ENCODE peak calls at places on chromosomes 13 and 19, in six cellular contexts. One of them, this sample, is unnamed.

GRCh38 chr13:43933378-43933777 is 53.7 kb downstream of the LACC1 start:
- DNase-seq in HCT116: no peak
- DNase-seq in H1: no peak
- DNase-seq in K562: no peak
- DNase-seq in IMR-90: no peak
- DNase-seq in GM12878: peak
- DNase-seq in this sample: no peak

GRCh38 chr13:24038405-24038804 is 122.1 kb upstream of the SPATA13 start:
- DNase-seq in K562: no peak
- DNase-seq in H1: no peak
- DNase-seq in IMR-90: peak
- DNase-seq in GM12878: no peak
- DNase-seq in HCT116: no peak
- DNase-seq in this sample: no peak

GRCh38 chr19:12792048-12792852 is 964 bp downstream of the JUNB start:
- DNase-seq in K562: peak
- DNase-seq in GM12878: no peak
- DNase-seq in H1: peak
- DNase-seq in HCT116: no peak
- DNase-seq in IMR-90: peak
- DNase-seq in this sample: no peak

GRCh38 chr19:29260477-29261317 is 47.7 kb upstream of the UQCRFS1 start:
- DNase-seq in K562: peak
- DNase-seq in HCT116: peak
- DNase-seq in GM12878: peak
- DNase-seq in H1: peak
- DNase-seq in IMR-90: peak
- DNase-seq in this sample: peak

GRCh38 chr19:16252459-16253205 is 54.9 kb downstream of the AP1M1 start:
- DNase-seq in HCT116: no peak
- DNase-seq in K562: no peak
- DNase-seq in H1: no peak
- DNase-seq in IMR-90: no peak
- DNase-seq in GM12878: peak
- DNase-seq in this sample: no peak

GRCh38 chr13:101267656-101268055 is 148.7 kb downstream of the NALCN start:
- DNase-seq in H1: no peak
- DNase-seq in HCT116: no peak
- DNase-seq in GM12878: no peak
- DNase-seq in IMR-90: no peak
- DNase-seq in K562: no peak
- DNase-seq in this sample: no peak

GRCh38 chr19:41563847-41564514 is 12.0 kb upstream of the CEACAM21 start:
- DNase-seq in H1: no peak
- DNase-seq in HCT116: no peak
- DNase-seq in IMR-90: no peak
- DNase-seq in K562: no peak
- DNase-seq in GM12878: no peak
- DNase-seq in this sample: no peak

GRCh38 chr13:68888832-68889231 is 1218.8 kb upstream of the ATXN8OS start:
- DNase-seq in GM12878: no peak
- DNase-seq in K562: peak
- DNase-seq in H1: no peak
- DNase-seq in IMR-90: no peak
- DNase-seq in HCT116: peak
- DNase-seq in this sample: no peak

GRCh38 chr13:41746259-41746658 is 214.7 kb downstream of the VWA8 start:
- DNase-seq in HCT116: peak
- DNase-seq in H1: no peak
- DNase-seq in GM12878: no peak
- DNase-seq in IMR-90: peak
- DNase-seq in K562: no peak
- DNase-seq in this sample: no peak

GRCh38 chr13:112651306-112651705 is 38.5 kb upstream of the ATP11A start:
- DNase-seq in GM12878: no peak
- DNase-seq in K562: no peak
- DNase-seq in IMR-90: no peak
- DNase-seq in HCT116: no peak
- DNase-seq in H1: no peak
- DNase-seq in this sample: no peak

GRCh38 chr19:3351702-3352447 is 14.5 kb upstream of the NFIC start:
- DNase-seq in K562: no peak
- DNase-seq in H1: no peak
- DNase-seq in HCT116: no peak
- DNase-seq in IMR-90: no peak
- DNase-seq in GM12878: no peak
- DNase-seq in this sample: no peak

GRCh38 chr13:36154567-36155231 is 23.5 kb upstream of the DCLK1 start:
- DNase-seq in IMR-90: no peak
- DNase-seq in H1: peak
- DNase-seq in HCT116: no peak
- DNase-seq in K562: no peak
- DNase-seq in GM12878: no peak
- DNase-seq in this sample: no peak

GRCh38 chr19:45474191-45474940 is 6.6 kb downstream of the FOSB start:
- DNase-seq in HCT116: no peak
- DNase-seq in K562: no peak
- DNase-seq in GM12878: no peak
- DNase-seq in H1: no peak
- DNase-seq in IMR-90: peak
- DNase-seq in this sample: no peak

GRCh38 chr19:54266133-54266532 is 9.1 kb upstream of the LILRB5 start:
- DNase-seq in H1: peak
- DNase-seq in IMR-90: peak
- DNase-seq in GM12878: peak
- DNase-seq in HCT116: peak
- DNase-seq in K562: peak
- DNase-seq in this sample: peak

GRCh38 chr13:76331948-76332712 is 554.1 kb downstream of the KCTD12 start:
- DNase-seq in HCT116: no peak
- DNase-seq in IMR-90: peak
- DNase-seq in H1: no peak
- DNase-seq in GM12878: no peak
- DNase-seq in K562: no peak
- DNase-seq in this sample: no peak

GRCh38 chr13:51278426-51279130 is 56.4 kb downstream of the FAM124A start:
- DNase-seq in HCT116: no peak
- DNase-seq in H1: no peak
- DNase-seq in GM12878: no peak
- DNase-seq in K562: no peak
- DNase-seq in IMR-90: no peak
- DNase-seq in this sample: no peak

GRCh38 chr13:104586010-104586746 is 1520.0 kb upstream of the SLC10A2 start:
- DNase-seq in GM12878: no peak
- DNase-seq in HCT116: peak
- DNase-seq in K562: no peak
- DNase-seq in IMR-90: peak
- DNase-seq in H1: no peak
- DNase-seq in this sample: no peak

GRCh38 chr13:30830638-30830965 is 75.5 kb upstream of the MEDAG start:
- DNase-seq in GM12878: no peak
- DNase-seq in H1: no peak
- DNase-seq in K562: no peak
- DNase-seq in IMR-90: peak
- DNase-seq in HCT116: peak
- DNase-seq in this sample: no peak

GRCh38 chr19:1819976-1820255 is 7.8 kb upstream of the ATP8B3 start:
- DNase-seq in HCT116: no peak
- DNase-seq in IMR-90: no peak
- DNase-seq in H1: no peak
- DNase-seq in K562: no peak
- DNase-seq in GM12878: no peak
- DNase-seq in this sample: no peak

GRCh38 chr19:15304140-15304705 is 28.1 kb downstream of the BRD4 start:
- DNase-seq in HCT116: no peak
- DNase-seq in K562: no peak
- DNase-seq in H1: no peak
- DNase-seq in GM12878: no peak
- DNase-seq in IMR-90: no peak
- DNase-seq in this sample: no peak

GRCh38 chr19:9128171-9128570 is 1.4 kb upstream of the OR7G3 start:
- DNase-seq in H1: no peak
- DNase-seq in IMR-90: peak
- DNase-seq in HCT116: peak
- DNase-seq in K562: no peak
- DNase-seq in GM12878: no peak
- DNase-seq in this sample: peak

GRCh38 chr13:21074601-21075302 is 13.4 kb upstream of the LATS2 start:
- DNase-seq in IMR-90: no peak
- DNase-seq in GM12878: no peak
- DNase-seq in H1: peak
- DNase-seq in HCT116: no peak
- DNase-seq in K562: no peak
- DNase-seq in this sample: no peak

GRCh38 chr13:79119578-79120107 is 286.4 kb downstream of the RBM26 start:
- DNase-seq in HCT116: no peak
- DNase-seq in K562: no peak
- DNase-seq in IMR-90: no peak
- DNase-seq in H1: no peak
- DNase-seq in GM12878: no peak
- DNase-seq in this sample: no peak

GRCh38 chr19:17488593-17489391 is 18.5 kb downstream of the SLC27A1 start:
- DNase-seq in HCT116: peak
- DNase-seq in GM12878: no peak
- DNase-seq in H1: peak
- DNase-seq in K562: peak
- DNase-seq in IMR-90: no peak
- DNase-seq in this sample: no peak

GRCh38 chr13:30526612-30527217 is 61.0 kb upstream of the HMGB1 start:
- DNase-seq in HCT116: no peak
- DNase-seq in H1: no peak
- DNase-seq in GM12878: no peak
- DNase-seq in K562: peak
- DNase-seq in IMR-90: peak
- DNase-seq in this sample: no peak

GRCh38 chr13:113948034-113948742 is 25.7 kb downstream of the C13orf46 start:
- DNase-seq in IMR-90: no peak
- DNase-seq in K562: no peak
- DNase-seq in GM12878: no peak
- DNase-seq in H1: no peak
- DNase-seq in HCT116: no peak
- DNase-seq in this sample: no peak

GRCh38 chr13:114119196-114119595 is 13.2 kb downstream of the RASA3 start:
- DNase-seq in GM12878: no peak
- DNase-seq in H1: no peak
- DNase-seq in K562: no peak
- DNase-seq in HCT116: no peak
- DNase-seq in IMR-90: peak
- DNase-seq in this sample: peak

GRCh38 chr19:45362291-45362690 is 8.1 kb downstream of the ERCC2 start:
- DNase-seq in IMR-90: no peak
- DNase-seq in K562: no peak
- DNase-seq in GM12878: no peak
- DNase-seq in H1: no peak
- DNase-seq in HCT116: no peak
- DNase-seq in this sample: no peak

GRCh38 chr13:67740871-67741475 is 510.8 kb upstream of the PCDH9 start:
- DNase-seq in IMR-90: no peak
- DNase-seq in K562: no peak
- DNase-seq in H1: no peak
- DNase-seq in HCT116: no peak
- DNase-seq in GM12878: no peak
- DNase-seq in this sample: no peak

GRCh38 chr13:27487776-27488175 is 37.4 kb upstream of the MTIF3 start:
- DNase-seq in GM12878: no peak
- DNase-seq in H1: no peak
- DNase-seq in K562: no peak
- DNase-seq in IMR-90: no peak
- DNase-seq in HCT116: no peak
- DNase-seq in this sample: no peak

GRCh38 chr13:27624071-27624470 is 2.4 kb downstream of the POLR1D start:
- DNase-seq in IMR-90: no peak
- DNase-seq in HCT116: no peak
- DNase-seq in H1: no peak
- DNase-seq in K562: no peak
- DNase-seq in GM12878: no peak
- DNase-seq in this sample: no peak

GRCh38 chr13:110907951-110908898 is 6.6 kb downstream of the ANKRD10 start:
- DNase-seq in K562: no peak
- DNase-seq in IMR-90: peak
- DNase-seq in H1: no peak
- DNase-seq in HCT116: peak
- DNase-seq in GM12878: no peak
- DNase-seq in this sample: peak

GRCh38 chr13:33554919-33555791 is 262.8 kb upstream of the RFC3 start:
- DNase-seq in IMR-90: no peak
- DNase-seq in GM12878: no peak
- DNase-seq in HCT116: no peak
- DNase-seq in H1: no peak
- DNase-seq in K562: no peak
- DNase-seq in this sample: no peak

GRCh38 chr13:95020298-95020987 is 280.8 kb downstream of the ABCC4 start:
- DNase-seq in H1: no peak
- DNase-seq in K562: no peak
- DNase-seq in GM12878: no peak
- DNase-seq in IMR-90: no peak
- DNase-seq in HCT116: no peak
- DNase-seq in this sample: no peak
- TF ChIP-seq CEBPB in H1: no peak
- TF ChIP-seq CEBPB in K562: no peak
- TF ChIP-seq CEBPB in GM12878: no peak
- TF ChIP-seq CEBPB in IMR-90: no peak
- TF ChIP-seq CEBPB in HCT116: no peak
- TF ChIP-seq CEBPB in this sample: no peak

GRCh38 chr19:38831142-38831605 is 420 bp downstream of the ECH1 start:
- DNase-seq in IMR-90: peak
- DNase-seq in HCT116: no peak
- DNase-seq in K562: peak
- DNase-seq in GM12878: no peak
- DNase-seq in H1: no peak
- DNase-seq in this sample: peak
- TF ChIP-seq CEBPB in IMR-90: no peak
- TF ChIP-seq CEBPB in HCT116: no peak
- TF ChIP-seq CEBPB in K562: no peak
- TF ChIP-seq CEBPB in GM12878: no peak
- TF ChIP-seq CEBPB in H1: no peak
- TF ChIP-seq CEBPB in this sample: no peak

GRCh38 chr19:7069904-7070226 is 362 bp downstream of the ZNF557 start:
- DNase-seq in H1: no peak
- DNase-seq in IMR-90: no peak
- DNase-seq in HCT116: no peak
- DNase-seq in K562: no peak
- DNase-seq in GM12878: no peak
- DNase-seq in this sample: no peak
- TF ChIP-seq CEBPB in H1: no peak
- TF ChIP-seq CEBPB in IMR-90: no peak
- TF ChIP-seq CEBPB in HCT116: no peak
- TF ChIP-seq CEBPB in K562: no peak
- TF ChIP-seq CEBPB in GM12878: no peak
- TF ChIP-seq CEBPB in this sample: no peak

DNA sequence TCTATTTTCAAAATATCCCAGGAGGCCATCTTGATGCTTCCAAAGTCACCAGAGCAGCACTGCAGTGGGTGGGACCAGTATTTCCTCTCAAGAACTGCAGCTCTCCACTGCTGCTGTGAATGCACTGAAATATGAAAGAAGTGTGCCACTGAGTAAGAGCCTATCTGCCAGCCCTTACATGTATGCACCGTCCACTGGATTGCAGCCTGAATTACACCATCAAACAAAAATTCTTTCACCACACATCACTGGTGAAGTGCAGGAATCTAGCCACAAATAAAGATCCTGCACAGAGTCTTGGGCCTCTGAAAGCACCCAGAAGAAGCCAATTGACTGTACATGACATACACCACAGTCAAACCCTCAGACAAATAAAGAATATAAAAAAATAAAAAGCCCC is 249.0 kb downstream of the LHFPL6 start:
- DNase-seq in GM12878: no peak
- DNase-seq in H1: no peak
- DNase-seq in HCT116: no peak
- DNase-seq in IMR-90: peak
- DNase-seq in K562: no peak
- DNase-seq in this sample: no peak
- TF ChIP-seq CEBPB in GM12878: no peak
- TF ChIP-seq CEBPB in H1: no peak
- TF ChIP-seq CEBPB in HCT116: no peak
- TF ChIP-seq CEBPB in IMR-90: peak
- TF ChIP-seq CEBPB in K562: no peak
- TF ChIP-seq CEBPB in this sample: no peak

This sample was measured in A549.